ENCODE peak calls at places on chromosomes 12 and 14, in four cellular contexts. Q is ovary; C is CD4-positive, alpha-beta T cell; V is adrenal gland. E is an unnamed sample.

GRCh38 chr12:34286483-34286882 is 264.2 kb downstream of the ALG10 start:
- DNase-seq in C (no peak), Q (no peak), V (no peak), E (no peak)

GRCh38 chr12:95205685-95206084 is 11.6 kb downstream of the FGD6 start:
- DNase-seq in C (no peak), Q (peak), V (peak), E (peak)

GRCh38 chr14:100486025-100486828 is 101.0 kb downstream of the BEGAIN start:
- DNase-seq in C (peak), Q (peak), V (peak), E (peak)

GRCh38 chr12:110739488-110739887 is 3.2 kb downstream of the PPP1CC start:
- DNase-seq in C (no peak), Q (no peak), V (no peak), E (no peak)

GRCh38 chr12:77324763-77325468 is 259.5 kb upstream of the E2F7 start:
- DNase-seq in V (peak), C (no peak), Q (peak), E (peak)

GRCh38 chr14:99260116-99260515 is 11.9 kb downstream of the BCL11B start:
- DNase-seq in Q (no peak), V (no peak), C (no peak), E (no peak)

GRCh38 chr14:52219488-52220084 is 47.9 kb upstream of the PTGDR start:
- DNase-seq in V (no peak), C (no peak), Q (no peak), E (no peak)

GRCh38 chr12:916240-916639 is 33.3 kb downstream of the RAD52 start:
- DNase-seq in Q (no peak), C (peak), V (no peak), E (no peak)

GRCh38 chr12:108939594-108939993 is 59.7 kb downstream of the DAO start:
- DNase-seq in C (no peak), V (no peak), Q (no peak), E (no peak)

GRCh38 chr14:92328664-92329255 is 5.8 kb downstream of the SLC24A4 start:
- DNase-seq in Q (no peak), V (no peak), C (no peak), E (no peak)

GRCh38 chr12:2192231-2192630 is 139.4 kb downstream of the CACNA1C start:
- DNase-seq in Q (no peak), C (no peak), V (no peak), E (no peak)

GRCh38 chr14:87617079-87617478 is 375.9 kb downstream of the GALC start:
- DNase-seq in V (no peak), C (no peak), Q (no peak), E (no peak)

GRCh38 chr14:55105991-55106390 is 23.1 kb upstream of the LGALS3 start:
- DNase-seq in Q (no peak), C (no peak), V (no peak), E (no peak)

GRCh38 chr12:131573631-131574396 is 137.1 kb upstream of the SFSWAP start:
- DNase-seq in Q (no peak), C (no peak), V (no peak), E (peak)

GRCh38 chr12:42261708-42262107 is 23.7 kb upstream of the YAF2 start:
- DNase-seq in V (no peak), Q (no peak), C (no peak), E (no peak)

GRCh38 chr14:23829736-23830474 is 123.7 kb upstream of the DHRS4 start:
- DNase-seq in Q (peak), V (peak), C (no peak), E (no peak)

GRCh38 chr12:43407816-43408645 is 144.0 kb downstream of the ADAMTS20 start:
- DNase-seq in Q (no peak), V (no peak), C (no peak), E (no peak)

GRCh38 chr12:3947781-3948180 is 74.6 kb upstream of the PARP11 start:
- DNase-seq in C (no peak), Q (no peak), V (no peak), E (no peak)

GRCh38 chr14:31705731-31706130 is 144.5 kb downstream of the NUBPL start:
- DNase-seq in V (no peak), C (no peak), Q (no peak), E (no peak)

GRCh38 chr12:164207-164606 is 49.8 kb downstream of the SLC6A12 start:
- DNase-seq in C (no peak), V (no peak), Q (no peak), E (no peak)

GRCh38 chr14:63453443-63453936 is 89.7 kb downstream of the PPP2R5E start:
- DNase-seq in C (no peak), Q (no peak), V (no peak), E (no peak)

GRCh38 chr14:60509438-60510253 is 700 bp downstream of the SIX6 start:
- DNase-seq in V (no peak), C (no peak), Q (no peak), E (no peak)

GRCh38 chr12:50275545-50275944 is 7.8 kb downstream of the LIMA1 start:
- DNase-seq in Q (no peak), C (no peak), V (peak), E (no peak)

GRCh38 chr14:80974338-80975078 is 19.1 kb downstream of the TSHR start:
- DNase-seq in C (no peak), V (no peak), Q (no peak), E (no peak)

GRCh38 chr12:34394211-34395055 is 372.1 kb downstream of the ALG10 start:
- DNase-seq in Q (peak), C (peak), V (peak), E (no peak)

GRCh38 chr14:64632056-64632455 is 72.2 kb upstream of the PLEKHG3 start:
- DNase-seq in V (no peak), Q (no peak), C (no peak), E (no peak)

GRCh38 chr14:62691613-62692489 is 353.4 kb downstream of the KCNH5 start:
- DNase-seq in C (no peak), V (no peak), Q (no peak), E (no peak)

GRCh38 chr14:56482306-56482705 is 97.3 kb upstream of the TMEM260 start:
- DNase-seq in C (no peak), V (no peak), Q (no peak), E (peak)

GRCh38 chr12:108442910-108443309 is 72.2 kb upstream of the FICD start:
- DNase-seq in Q (no peak), V (no peak), C (no peak), E (no peak)

GRCh38 chr12:40104461-40105264 is 1.2 kb downstream of the SLC2A13 start:
- DNase-seq in C (no peak), V (peak), Q (no peak), E (peak)

GRCh38 chr12:127389923-127390322 is 877.0 kb upstream of the TMEM132C start:
- DNase-seq in C (no peak), Q (no peak), V (peak), E (peak)

GRCh38 chr12:67811437-67812361 is 163.2 kb downstream of the DYRK2 start:
- DNase-seq in V (no peak), Q (no peak), C (no peak), E (no peak)

GRCh38 chr12:110269622-110270124 is 11.4 kb upstream of the ATP2A2 start:
- DNase-seq in Q (peak), V (no peak), C (no peak), E (no peak)

GRCh38 chr12:122116707-122117535 is 38.4 kb downstream of the MLXIP start:
- DNase-seq in C (no peak), Q (no peak), V (no peak), E (peak)

GRCh38 chr14:99657645-99658155 is 12.8 kb downstream of the HHIPL1 start:
- DNase-seq in C (no peak), Q (no peak), V (no peak), E (no peak)

DNA sequence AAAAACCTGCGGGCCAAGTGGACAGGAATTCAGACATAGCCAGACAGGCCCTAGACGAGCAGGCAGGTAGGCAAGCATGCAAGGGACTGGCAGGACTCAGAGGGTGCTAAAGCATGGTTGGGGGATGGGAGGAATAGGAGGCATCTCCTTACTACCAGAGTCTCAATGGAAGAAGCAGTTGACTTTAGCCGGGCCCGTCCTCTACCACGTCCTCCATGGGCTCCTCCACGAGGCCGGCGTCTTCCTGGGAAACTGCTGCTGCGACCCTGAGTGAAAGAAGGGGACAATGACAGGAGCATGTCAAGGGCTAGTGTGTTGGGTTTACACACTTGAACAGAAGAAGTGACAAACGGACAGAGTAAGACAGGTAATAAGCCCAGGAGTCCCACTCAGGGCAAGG is 11.6 kb downstream of the KMT2D start:
- DNase-seq in C (no peak), Q (no peak), V (no peak), E (no peak)
- H3K27ac ChIP-seq in C (no peak), Q (no peak), V (no peak), E (no peak)

DNA sequence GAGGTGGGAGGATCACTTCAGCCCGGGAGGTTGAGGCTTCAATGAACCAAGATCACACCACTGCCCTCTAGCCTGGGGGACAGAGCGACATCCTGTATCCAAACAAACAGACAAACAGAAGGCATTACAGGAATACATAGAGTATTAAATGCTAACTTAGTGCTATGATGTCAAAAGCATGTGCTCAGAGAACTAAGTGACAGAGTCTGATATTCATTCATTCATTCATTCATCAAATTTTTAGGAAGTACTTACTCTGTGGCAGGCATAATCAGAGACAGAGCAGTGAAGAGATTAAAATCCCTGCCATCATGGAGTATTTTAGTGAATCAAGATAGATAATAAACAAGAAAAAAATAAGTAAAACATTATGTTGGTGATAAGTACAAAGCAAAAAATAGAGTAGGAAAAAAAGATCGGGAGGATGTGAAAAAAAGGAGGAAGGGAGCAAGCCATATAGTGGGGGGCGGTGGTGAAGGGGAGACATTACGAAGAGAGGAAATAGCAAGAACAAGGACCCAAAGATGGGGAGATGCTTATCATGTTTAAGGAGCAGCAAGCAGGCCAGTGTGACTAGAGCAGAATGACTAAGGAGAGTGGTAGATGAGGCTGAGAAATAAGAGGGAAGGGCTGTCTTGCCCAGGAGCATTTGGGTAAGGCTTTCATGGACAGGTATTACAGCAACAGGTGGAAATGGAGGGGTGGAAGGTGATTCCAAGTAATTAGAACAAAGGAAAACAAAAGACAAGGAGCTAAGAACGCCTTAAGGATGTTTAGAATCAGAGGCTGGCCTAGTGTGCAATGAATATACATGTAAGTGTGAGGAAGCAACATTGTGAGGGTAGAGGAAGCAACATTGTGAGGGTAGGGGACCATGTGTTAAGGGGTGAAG is 2.8 kb downstream of the MAP4K5 start:
- DNase-seq in Q (no peak), V (no peak), C (no peak), E (no peak)
- H3K27ac ChIP-seq in Q (no peak), V (no peak), C (no peak), E (no peak)

DNA sequence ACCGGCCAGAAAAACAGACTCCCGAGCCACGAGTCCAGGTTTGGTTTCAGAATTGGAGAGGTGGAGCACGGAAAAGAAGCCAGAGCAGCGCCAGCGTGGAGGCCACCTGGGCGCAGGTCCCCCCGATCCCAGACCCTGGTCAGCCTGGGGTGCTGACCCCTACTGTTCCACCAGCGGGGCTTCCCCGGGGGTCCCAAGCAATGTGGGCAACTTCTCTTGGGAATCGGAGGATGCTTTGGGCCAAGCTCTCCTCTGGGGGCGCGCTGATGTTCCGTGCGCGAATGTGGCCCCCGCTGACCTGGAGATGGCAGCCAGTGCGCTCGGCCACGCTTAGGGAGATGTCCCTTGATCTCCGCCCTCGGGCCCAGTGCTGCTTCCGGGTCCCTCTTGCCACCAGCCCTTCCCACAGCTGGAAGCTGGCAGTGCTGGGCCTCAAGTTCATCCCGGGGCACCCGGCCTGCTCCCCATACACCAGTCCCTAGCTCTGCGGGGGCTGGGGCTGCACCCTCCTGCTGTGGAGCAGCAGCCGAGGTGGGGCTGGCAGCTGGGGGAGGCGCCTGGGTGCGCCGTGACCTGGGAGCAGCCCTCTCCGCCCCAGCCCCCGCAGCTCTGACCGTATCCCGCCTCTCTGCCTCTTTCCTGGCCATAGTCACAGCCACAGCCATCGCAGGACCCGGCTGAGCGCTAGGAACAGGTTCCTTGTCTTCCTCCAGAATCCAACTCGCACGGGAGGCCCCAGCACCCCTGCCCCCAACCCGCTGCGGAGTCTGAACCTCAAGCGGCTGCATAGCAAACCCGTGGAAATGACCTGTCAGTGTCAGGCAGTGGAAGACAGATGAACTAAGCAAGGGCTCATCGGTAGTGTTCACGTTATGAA is 91.2 kb downstream of the RCOR1 start:
- DNase-seq in Q (no peak), C (no peak), V (peak), E (peak)
- H3K27ac ChIP-seq in Q (no peak), C (no peak), V (no peak), E (no peak)

GRCh38 chr14:68520637-68521556 is 272.0 kb downstream of the ZFP36L1 start:
- DNase-seq in Q (no peak), V (no peak), C (no peak), E (no peak)

GRCh38 chr14:68523326-68523610 is 269.6 kb downstream of the ZFP36L1 start:
- DNase-seq in V (no peak), C (no peak), Q (peak), E (no peak)

GRCh38 chr14:68521952-68522509 is 270.8 kb downstream of the ZFP36L1 start:
- DNase-seq in V (peak), Q (no peak), C (no peak), E (no peak)

GRCh38 chr14:68522510-68523325 is 270.1 kb downstream of the ZFP36L1 start:
- DNase-seq in V (peak), C (no peak), Q (peak), E (peak)

DNA sequence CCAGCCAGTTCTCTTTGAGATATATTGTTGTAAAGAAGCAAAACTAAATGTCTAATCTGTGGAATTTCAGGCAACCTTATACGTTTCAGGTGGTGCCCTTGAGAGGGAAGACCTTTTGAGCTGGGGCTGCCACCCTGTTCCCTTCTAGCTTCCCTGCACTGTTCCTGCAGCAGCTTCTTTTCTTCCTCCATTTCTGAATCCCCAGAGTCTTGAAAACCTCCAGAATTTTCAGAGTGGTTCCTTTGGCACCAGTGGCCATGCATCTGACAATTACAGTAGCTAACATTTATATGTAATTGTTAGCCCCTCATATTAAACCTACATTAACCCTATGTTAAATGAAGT is 271.3 kb downstream of the ZFP36L1 start:
- DNase-seq in V (no peak), C (no peak), Q (no peak), E (no peak)
- H3K27ac ChIP-seq in V (no peak), C (no peak), Q (peak), E (peak)

GRCh38 chr14:94332587-94332986 is 9.5 kb upstream of the SERPINA6 start:
- DNase-seq in V (no peak), Q (no peak), C (no peak), E (no peak)

GRCh38 chr14:94330857-94331256 is 7.7 kb upstream of the SERPINA6 start:
- DNase-seq in V (no peak), C (no peak), Q (no peak), E (no peak)

GRCh38 chr14:94332063-94332583 is 9.0 kb upstream of the SERPINA6 start:
- DNase-seq in V (no peak), Q (no peak), C (no peak), E (no peak)

GRCh38 chr14:94330432-94330831 is 7.3 kb upstream of the SERPINA6 start:
- DNase-seq in C (no peak), V (no peak), Q (no peak), E (no peak)

GRCh38 chr14:94331462-94331861 is 8.3 kb upstream of the SERPINA6 start:
- DNase-seq in Q (no peak), C (no peak), V (no peak), E (no peak)
- H3K27ac ChIP-seq in Q (no peak), C (no peak), V (no peak), E (no peak)

GRCh38 chr12:12428961-12429657 is 72.2 kb downstream of the BORCS5 start:
- DNase-seq in C (no peak), Q (no peak), V (no peak), E (no peak)
- H3K27ac ChIP-seq in C (no peak), Q (no peak), V (no peak), E (no peak)

GRCh38 chr12:22046968-22047390 is 961 bp downstream of the CMAS start:
- DNase-seq in Q (no peak), V (no peak), C (no peak), E (no peak)
- H3K27ac ChIP-seq in Q (peak), V (peak), C (no peak), E (peak)

GRCh38 chr12:57230381-57231155 is 1.1 kb downstream of the SHMT2 start:
- DNase-seq in V (no peak), C (no peak), Q (no peak), E (no peak)
- H3K27ac ChIP-seq in V (no peak), C (no peak), Q (no peak), E (no peak)

E was measured in testis.